ENCODE peak calls at places on chromosomes 1 and 21, in ten cellular contexts. One of them, this sample, is unnamed. For H3K4me1 and H3K36me3, the result is how much of the 10 kb centered on the place peaks cover.

GRCh38 chr1:227748496-227749182 is 13.4 kb downstream of the SNAP47 start:
- DNase-seq in mesenchymal stem cell: no peak
- DNase-seq in HCT116: no peak
- DNase-seq in colonic mucosa: no peak
- DNase-seq in fibroblast of lung: no peak
- DNase-seq in neural progenitor cell: no peak
- DNase-seq in endothelial cell of umbilical vein: no peak
- DNase-seq in PC-3: no peak
- DNase-seq in mesendoderm: no peak
- DNase-seq in GM23248: no peak
- DNase-seq in this sample: no peak

GRCh38 chr1:70090875-70091274 is 114.5 kb downstream of the LRRC40 start:
- DNase-seq in neural progenitor cell: no peak
- DNase-seq in colonic mucosa: no peak
- DNase-seq in fibroblast of lung: peak
- DNase-seq in PC-3: peak
- DNase-seq in mesendoderm: peak
- DNase-seq in HCT116: no peak
- DNase-seq in GM23248: peak
- DNase-seq in mesenchymal stem cell: peak
- DNase-seq in endothelial cell of umbilical vein: no peak
- DNase-seq in this sample: no peak

GRCh38 chr1:215279682-215280081 is 197.1 kb downstream of the KCNK2 start:
- DNase-seq in GM23248: no peak
- DNase-seq in colonic mucosa: no peak
- DNase-seq in HCT116: no peak
- DNase-seq in neural progenitor cell: no peak
- DNase-seq in mesenchymal stem cell: no peak
- DNase-seq in endothelial cell of umbilical vein: peak
- DNase-seq in mesendoderm: no peak
- DNase-seq in PC-3: no peak
- DNase-seq in fibroblast of lung: no peak
- DNase-seq in this sample: no peak

GRCh38 chr1:1424623-1425229 is 3.6 kb upstream of the ANKRD65 start:
- DNase-seq in GM23248: no peak
- DNase-seq in neural progenitor cell: no peak
- DNase-seq in PC-3: no peak
- DNase-seq in HCT116: no peak
- DNase-seq in colonic mucosa: no peak
- DNase-seq in endothelial cell of umbilical vein: no peak
- DNase-seq in mesenchymal stem cell: no peak
- DNase-seq in fibroblast of lung: no peak
- DNase-seq in mesendoderm: no peak
- DNase-seq in this sample: no peak

GRCh38 chr1:67713071-67713806 is 28.2 kb downstream of the GADD45A start:
- DNase-seq in GM23248: peak
- DNase-seq in fibroblast of lung: peak
- DNase-seq in neural progenitor cell: no peak
- DNase-seq in mesenchymal stem cell: peak
- DNase-seq in HCT116: peak
- DNase-seq in endothelial cell of umbilical vein: peak
- DNase-seq in colonic mucosa: peak
- DNase-seq in PC-3: peak
- DNase-seq in mesendoderm: no peak
- DNase-seq in this sample: no peak

GRCh38 chr1:46806196-46807020 is 7.6 kb downstream of the CYP4B1 start:
- DNase-seq in GM23248: peak
- DNase-seq in HCT116: no peak
- DNase-seq in endothelial cell of umbilical vein: no peak
- DNase-seq in colonic mucosa: no peak
- DNase-seq in PC-3: no peak
- DNase-seq in neural progenitor cell: no peak
- DNase-seq in mesendoderm: no peak
- DNase-seq in mesenchymal stem cell: no peak
- DNase-seq in fibroblast of lung: no peak
- DNase-seq in this sample: no peak

GRCh38 chr1:230163205-230163604 is 96.2 kb downstream of the GALNT2 start:
- DNase-seq in neural progenitor cell: no peak
- DNase-seq in fibroblast of lung: peak
- DNase-seq in PC-3: peak
- DNase-seq in mesendoderm: no peak
- DNase-seq in HCT116: no peak
- DNase-seq in colonic mucosa: no peak
- DNase-seq in mesenchymal stem cell: peak
- DNase-seq in GM23248: peak
- DNase-seq in endothelial cell of umbilical vein: no peak
- DNase-seq in this sample: no peak

GRCh38 chr1:85656256-85656655 is 52.0 kb downstream of the ZNHIT6 start:
- DNase-seq in mesenchymal stem cell: peak
- DNase-seq in fibroblast of lung: peak
- DNase-seq in colonic mucosa: no peak
- DNase-seq in HCT116: no peak
- DNase-seq in mesendoderm: no peak
- DNase-seq in GM23248: no peak
- DNase-seq in neural progenitor cell: no peak
- DNase-seq in endothelial cell of umbilical vein: no peak
- DNase-seq in PC-3: peak
- DNase-seq in this sample: no peak

GRCh38 chr1:230204852-230205251 is 137.8 kb downstream of the GALNT2 start:
- DNase-seq in PC-3: peak
- DNase-seq in mesendoderm: no peak
- DNase-seq in HCT116: no peak
- DNase-seq in mesenchymal stem cell: no peak
- DNase-seq in neural progenitor cell: no peak
- DNase-seq in colonic mucosa: peak
- DNase-seq in GM23248: no peak
- DNase-seq in fibroblast of lung: peak
- DNase-seq in endothelial cell of umbilical vein: no peak
- DNase-seq in this sample: no peak

GRCh38 chr1:18463984-18464664 is 16.6 kb upstream of the KLHDC7A start:
- DNase-seq in HCT116: no peak
- DNase-seq in neural progenitor cell: no peak
- DNase-seq in PC-3: no peak
- DNase-seq in fibroblast of lung: no peak
- DNase-seq in colonic mucosa: peak
- DNase-seq in mesenchymal stem cell: no peak
- DNase-seq in endothelial cell of umbilical vein: no peak
- DNase-seq in mesendoderm: no peak
- DNase-seq in GM23248: no peak
- DNase-seq in this sample: no peak

GRCh38 chr1:41599912-41600311 is 115.4 kb upstream of the EDN2 start:
- DNase-seq in PC-3: peak
- DNase-seq in GM23248: peak
- DNase-seq in endothelial cell of umbilical vein: peak
- DNase-seq in mesenchymal stem cell: peak
- DNase-seq in mesendoderm: peak
- DNase-seq in colonic mucosa: no peak
- DNase-seq in fibroblast of lung: peak
- DNase-seq in HCT116: no peak
- DNase-seq in neural progenitor cell: no peak
- DNase-seq in this sample: no peak

GRCh38 chr21:23307065-23307464 is 2300.2 kb downstream of the MRPL39 start:
- DNase-seq in endothelial cell of umbilical vein: no peak
- DNase-seq in GM23248: no peak
- DNase-seq in mesenchymal stem cell: no peak
- DNase-seq in mesendoderm: no peak
- DNase-seq in colonic mucosa: no peak
- DNase-seq in HCT116: no peak
- DNase-seq in fibroblast of lung: no peak
- DNase-seq in neural progenitor cell: no peak
- DNase-seq in PC-3: no peak
- DNase-seq in this sample: no peak

GRCh38 chr1:246588322-246588721 is 22.1 kb downstream of the CNST start:
- DNase-seq in mesenchymal stem cell: peak
- DNase-seq in fibroblast of lung: peak
- DNase-seq in mesendoderm: no peak
- DNase-seq in GM23248: peak
- DNase-seq in PC-3: peak
- DNase-seq in endothelial cell of umbilical vein: peak
- DNase-seq in HCT116: no peak
- DNase-seq in colonic mucosa: no peak
- DNase-seq in neural progenitor cell: no peak
- DNase-seq in this sample: no peak

GRCh38 chr1:53334781-53335180 is 6.9 kb upstream of the LRP8 start:
- DNase-seq in neural progenitor cell: no peak
- DNase-seq in mesenchymal stem cell: no peak
- DNase-seq in endothelial cell of umbilical vein: no peak
- DNase-seq in colonic mucosa: no peak
- DNase-seq in GM23248: no peak
- DNase-seq in HCT116: no peak
- DNase-seq in mesendoderm: no peak
- DNase-seq in PC-3: no peak
- DNase-seq in fibroblast of lung: no peak
- DNase-seq in this sample: no peak

GRCh38 chr1:155636397-155637153 is 26.6 kb downstream of the MSTO1 start:
- DNase-seq in mesendoderm: no peak
- DNase-seq in PC-3: no peak
- DNase-seq in HCT116: no peak
- DNase-seq in endothelial cell of umbilical vein: no peak
- DNase-seq in GM23248: no peak
- DNase-seq in neural progenitor cell: no peak
- DNase-seq in mesenchymal stem cell: no peak
- DNase-seq in colonic mucosa: no peak
- DNase-seq in fibroblast of lung: no peak
- DNase-seq in this sample: no peak

GRCh38 chr1:208534979-208535378 is 290.8 kb upstream of the PLXNA2 start:
- DNase-seq in endothelial cell of umbilical vein: no peak
- DNase-seq in HCT116: no peak
- DNase-seq in GM23248: no peak
- DNase-seq in neural progenitor cell: no peak
- DNase-seq in mesenchymal stem cell: no peak
- DNase-seq in PC-3: no peak
- DNase-seq in fibroblast of lung: no peak
- DNase-seq in mesendoderm: no peak
- DNase-seq in colonic mucosa: no peak
- DNase-seq in this sample: no peak
- H3K9ac ChIP-seq in endothelial cell of umbilical vein: no peak
- H3K9ac ChIP-seq in HCT116: no peak
- H3K9ac ChIP-seq in GM23248: no peak
- H3K9ac ChIP-seq in neural progenitor cell: no peak
- H3K9ac ChIP-seq in mesenchymal stem cell: no peak
- H3K9ac ChIP-seq in PC-3: no peak
- H3K9ac ChIP-seq in fibroblast of lung: no peak
- H3K9ac ChIP-seq in mesendoderm: no peak
- H3K9ac ChIP-seq in colonic mucosa: no peak
- H3K9ac ChIP-seq in this sample: no peak

DNA sequence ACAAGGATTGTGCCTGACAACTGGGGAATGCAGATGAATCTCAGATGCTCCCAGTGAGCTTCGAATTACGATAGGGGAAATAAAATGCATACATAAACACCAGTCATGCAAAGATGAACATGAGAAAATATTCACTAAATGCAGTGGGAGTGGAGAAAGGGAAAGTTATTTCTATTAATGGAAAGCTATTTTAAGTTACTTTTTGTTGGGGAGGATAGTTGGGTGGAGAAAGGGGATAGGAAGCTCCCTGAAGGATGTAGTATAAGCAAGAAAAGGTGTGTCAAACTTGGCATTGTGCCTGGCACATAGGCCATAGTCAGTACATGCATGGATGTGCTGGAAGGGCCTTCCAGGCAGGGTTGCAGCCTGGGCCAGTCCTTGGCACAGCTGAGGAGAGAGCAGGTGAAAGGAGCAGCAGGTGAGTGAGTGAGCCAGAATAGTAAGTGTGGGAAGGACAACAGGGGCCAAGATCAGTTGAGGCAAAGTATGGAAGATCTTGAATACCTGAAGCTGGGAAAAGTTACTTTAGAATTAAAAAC is 57.7 kb upstream of the PGD start:
- DNase-seq in PC-3: no peak
- DNase-seq in neural progenitor cell: no peak
- DNase-seq in endothelial cell of umbilical vein: no peak
- DNase-seq in colonic mucosa: peak
- DNase-seq in HCT116: no peak
- DNase-seq in mesendoderm: no peak
- DNase-seq in mesenchymal stem cell: no peak
- DNase-seq in GM23248: no peak
- DNase-seq in fibroblast of lung: no peak
- DNase-seq in this sample: no peak
- H3K4me1 ChIP-seq in PC-3: under half
- H3K4me1 ChIP-seq in neural progenitor cell: under half
- H3K4me1 ChIP-seq in endothelial cell of umbilical vein: under half
- H3K4me1 ChIP-seq in colonic mucosa: under half
- H3K4me1 ChIP-seq in HCT116: under half
- H3K4me1 ChIP-seq in mesendoderm: under half
- H3K4me1 ChIP-seq in mesenchymal stem cell: under half
- H3K4me1 ChIP-seq in GM23248: under half
- H3K4me1 ChIP-seq in fibroblast of lung: under half
- H3K4me1 ChIP-seq in this sample: under half

DNA sequence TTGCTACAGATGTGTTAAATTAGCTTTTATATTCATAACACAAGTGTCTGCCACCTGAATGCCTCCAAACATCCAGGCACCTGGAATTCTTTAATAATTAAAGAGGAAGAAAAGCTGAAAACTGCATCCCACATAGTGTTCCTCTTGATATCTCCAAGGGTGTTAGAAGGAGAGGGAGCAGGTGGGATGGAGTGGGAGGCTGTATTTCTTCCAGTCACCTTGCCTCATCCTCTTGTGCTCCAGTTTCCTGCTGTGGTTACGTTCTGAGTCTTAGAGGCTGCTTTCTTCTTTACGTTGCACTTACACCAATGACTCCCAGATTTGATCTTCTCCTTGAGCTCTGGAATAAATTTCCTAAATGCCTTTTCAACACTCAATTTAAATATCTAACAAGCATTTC is 230.3 kb upstream of the LYPLAL1 start:
- DNase-seq in mesendoderm: no peak
- DNase-seq in neural progenitor cell: no peak
- DNase-seq in mesenchymal stem cell: no peak
- DNase-seq in endothelial cell of umbilical vein: no peak
- DNase-seq in PC-3: no peak
- DNase-seq in colonic mucosa: no peak
- DNase-seq in HCT116: no peak
- DNase-seq in fibroblast of lung: no peak
- DNase-seq in GM23248: no peak
- DNase-seq in this sample: no peak
- H3K36me3 ChIP-seq in mesendoderm: under half
- H3K36me3 ChIP-seq in neural progenitor cell: under half
- H3K36me3 ChIP-seq in mesenchymal stem cell: under half
- H3K36me3 ChIP-seq in endothelial cell of umbilical vein: under half
- H3K36me3 ChIP-seq in PC-3: under half
- H3K36me3 ChIP-seq in colonic mucosa: under half
- H3K36me3 ChIP-seq in HCT116: under half
- H3K36me3 ChIP-seq in fibroblast of lung: under half
- H3K36me3 ChIP-seq in GM23248: under half
- H3K36me3 ChIP-seq in this sample: under half

DNA sequence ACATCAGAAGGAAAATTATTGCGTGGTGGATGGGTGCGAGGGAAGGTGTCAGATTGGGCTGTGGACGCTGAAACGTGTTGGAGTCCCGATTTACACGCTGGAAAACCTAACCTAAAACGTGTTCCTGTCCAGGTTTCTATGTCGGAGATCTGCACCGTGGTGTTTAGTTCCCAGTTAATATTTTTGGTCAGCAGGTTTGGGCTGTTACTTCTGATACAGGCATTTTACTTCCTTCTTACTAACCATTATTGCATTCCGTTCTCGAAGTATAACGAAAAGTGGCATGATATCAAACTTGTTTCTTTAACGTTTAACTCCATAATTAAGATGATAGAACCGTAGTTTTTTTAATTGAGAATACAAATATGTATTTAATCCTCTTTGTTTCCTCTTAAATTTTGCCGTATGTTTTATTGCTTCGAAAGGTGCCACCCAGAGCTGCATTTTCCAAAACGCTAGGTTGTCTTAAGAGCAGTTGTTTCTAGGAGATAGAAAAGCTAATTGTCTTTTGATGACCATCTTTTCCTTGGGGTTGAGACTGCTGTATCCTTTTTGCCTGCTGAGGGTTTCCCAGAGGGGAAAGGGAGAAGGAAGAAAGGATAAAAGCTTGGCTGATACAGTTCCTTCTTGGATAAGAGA is 1.3 kb downstream of the ADARB1 start:
- DNase-seq in mesendoderm: no peak
- DNase-seq in neural progenitor cell: no peak
- DNase-seq in fibroblast of lung: peak
- DNase-seq in HCT116: no peak
- DNase-seq in PC-3: peak
- DNase-seq in mesenchymal stem cell: no peak
- DNase-seq in GM23248: peak
- DNase-seq in endothelial cell of umbilical vein: peak
- DNase-seq in colonic mucosa: no peak
- DNase-seq in this sample: no peak
- H3K9ac ChIP-seq in mesendoderm: peak
- H3K9ac ChIP-seq in neural progenitor cell: no peak
- H3K9ac ChIP-seq in fibroblast of lung: peak
- H3K9ac ChIP-seq in HCT116: peak
- H3K9ac ChIP-seq in PC-3: peak
- H3K9ac ChIP-seq in mesenchymal stem cell: peak
- H3K9ac ChIP-seq in GM23248: peak
- H3K9ac ChIP-seq in endothelial cell of umbilical vein: peak
- H3K9ac ChIP-seq in colonic mucosa: peak
- H3K9ac ChIP-seq in this sample: peak

This sample was measured in NT2/D1.